ENCODE peak calls at places on chromosomes 4 and X, in seven cellular contexts. M is heart right ventricle; B is ascending aorta; X is HepG2; E is naive thymus-derived CD4-positive, alpha-beta T cell; N is pancreas; Z is heart left ventricle. W is an unnamed sample. For H3K36me3 and H3K4me1, the result is how much of the 10 kb centered on the place peaks cover.

GRCh38 chr4:93501946-93502345 is 326.6 kb upstream of the ATOH1 start:
- DNase-seq in X (no peak), B (no peak), Z (no peak), E (no peak), M (no peak), N (no peak), W (no peak)

GRCh38 chr4:15004701-15005301 is 2.5 kb downstream of the CPEB2 start:
- DNase-seq in X (peak), N (peak), B (peak), M (peak), E (peak), Z (peak), W (peak)

GRCh38 chr4:161577604-161578301 is 586.0 kb downstream of the FSTL5 start:
- DNase-seq in E (no peak), Z (no peak), N (no peak), B (no peak), M (no peak), X (no peak), W (no peak)

GRCh38 chr4:94826206-94826605 is 68.5 kb downstream of the BMPR1B start:
- DNase-seq in Z (no peak), E (no peak), B (no peak), M (no peak), N (no peak), X (no peak), W (no peak)

GRCh38 chrX:18410038-18410437 is 15.4 kb upstream of the CDKL5 start:
- DNase-seq in X (no peak), M (no peak), N (peak), Z (no peak), E (no peak), B (no peak), W (no peak)

GRCh38 chr4:154490589-154491340 is 834 bp downstream of the DCHS2 start:
- DNase-seq in E (no peak), Z (peak), N (no peak), M (peak), X (no peak), B (no peak), W (peak)

GRCh38 chr4:157076578-157076947 is 613 bp downstream of the GLRB start:
- DNase-seq in N (peak), X (no peak), E (no peak), M (no peak), Z (no peak), B (no peak), W (peak)

GRCh38 chr4:71367546-71367945 is 28.7 kb downstream of the SLC4A4 start:
- DNase-seq in M (no peak), B (no peak), E (no peak), X (no peak), N (no peak), Z (no peak), W (no peak)

GRCh38 chr4:889516-889915 is 42.6 kb downstream of the GAK start:
- DNase-seq in E (no peak), Z (no peak), X (no peak), B (no peak), N (no peak), M (no peak), W (no peak)

GRCh38 chr4:59062970-59063369 is 1952.8 kb upstream of the IGFBP7 start:
- DNase-seq in X (no peak), B (no peak), N (no peak), E (no peak), M (no peak), Z (no peak), W (no peak)

GRCh38 chrX:132612990-132613564 is 124.2 kb upstream of the MBNL3 start:
- DNase-seq in B (no peak), Z (peak), M (peak), N (peak), X (no peak), E (peak), W (no peak)

GRCh38 chrX:105645667-105646354 is 176.5 kb upstream of the NRK start:
- DNase-seq in M (no peak), B (no peak), E (no peak), Z (no peak), X (no peak), N (no peak), W (no peak)

GRCh38 chrX:46865281-46865680 is 28.4 kb downstream of the RP2 start:
- DNase-seq in B (no peak), M (no peak), N (no peak), Z (no peak), E (no peak), X (peak), W (no peak)

GRCh38 chrX:49915352-49916222 is 6.8 kb upstream of the CLCN5 start:
- DNase-seq in E (peak), Z (no peak), B (peak), M (no peak), X (peak), N (peak), W (no peak)

GRCh38 chrX:65522739-65523372 is 11.7 kb downstream of the LAS1L start:
- DNase-seq in X (no peak), E (no peak), Z (no peak), N (no peak), M (no peak), B (no peak), W (no peak)

GRCh38 chr4:152166567-152166966 is 369.3 kb downstream of the FBXW7 start:
- DNase-seq in X (no peak), Z (no peak), E (no peak), N (no peak), B (no peak), M (no peak), W (no peak)

GRCh38 chrX:95427389-95427788 is 1257.3 kb upstream of the DIAPH2 start:
- DNase-seq in Z (no peak), N (no peak), E (no peak), X (no peak), B (no peak), M (no peak), W (no peak)

GRCh38 chr4:175413561-175413960 is 398.5 kb downstream of the GPM6A start:
- DNase-seq in E (no peak), N (no peak), Z (no peak), B (no peak), X (no peak), M (no peak), W (no peak)

GRCh38 chrX:9980927-9981326 is 13.8 kb downstream of the CLDN34 start:
- DNase-seq in Z (no peak), E (no peak), X (no peak), M (no peak), B (no peak), N (no peak), W (no peak)

GRCh38 chr4:64935469-64936001 is 526.3 kb upstream of the TECRL start:
- DNase-seq in B (no peak), X (no peak), Z (no peak), N (no peak), E (no peak), M (no peak), W (no peak)

GRCh38 chr4:56259595-56259994 is 127.7 kb downstream of the AASDH start:
- DNase-seq in N (no peak), B (no peak), X (no peak), Z (no peak), M (no peak), E (no peak), W (no peak)

GRCh38 chrX:30570505-30570904 is 7.1 kb downstream of the TASL start:
- DNase-seq in B (no peak), N (no peak), X (peak), E (no peak), M (no peak), Z (no peak), W (no peak)

GRCh38 chr4:40201898-40202297 is 5.1 kb downstream of the RHOH start:
- DNase-seq in B (no peak), X (no peak), E (no peak), Z (no peak), N (no peak), M (no peak), W (no peak)

GRCh38 chrX:3295731-3296130 is 50.7 kb downstream of the MXRA5 start:
- DNase-seq in E (no peak), X (no peak), Z (no peak), B (no peak), N (no peak), M (no peak), W (no peak)

GRCh38 chrX:96438803-96439202 is 245.8 kb upstream of the DIAPH2 start:
- DNase-seq in B (no peak), Z (no peak), N (no peak), E (no peak), M (no peak), X (no peak), W (no peak)

GRCh38 chr4:85291226-85291625 is 183.7 kb upstream of the ARHGAP24 start:
- DNase-seq in X (no peak), E (no peak), Z (no peak), M (no peak), N (no peak), B (no peak), W (no peak)

GRCh38 chr4:138428611-138429010 is 186.5 kb upstream of the SLC7A11 start:
- DNase-seq in N (no peak), M (no peak), X (no peak), Z (no peak), B (no peak), E (no peak), W (no peak)

GRCh38 chrX:68084765-68085164 is 348.5 kb downstream of the OPHN1 start:
- DNase-seq in X (no peak), Z (no peak), B (no peak), N (no peak), M (no peak), E (no peak), W (peak)

GRCh38 chr4:78612398-78613005 is 60.9 kb downstream of the ANXA3 start:
- DNase-seq in E (no peak), Z (no peak), B (no peak), N (no peak), M (no peak), X (peak), W (no peak)

GRCh38 chr4:41432889-41433288 is 105.1 kb upstream of the LIMCH1 start:
- DNase-seq in N (no peak), Z (no peak), X (no peak), B (no peak), E (no peak), M (no peak), W (no peak)

GRCh38 chr4:123893746-123894095 is 497.1 kb downstream of the SPRY1 start:
- DNase-seq in B (no peak), M (no peak), Z (no peak), N (no peak), E (no peak), X (no peak), W (no peak)

GRCh38 chr4:10593130-10593529 is 91.4 kb downstream of the CLNK start:
- DNase-seq in N (no peak), B (no peak), M (no peak), X (no peak), Z (no peak), E (no peak), W (no peak)

GRCh38 chr4:4455199-4455865 is 68.4 kb downstream of the NSG1 start:
- DNase-seq in E (no peak), X (no peak), B (no peak), Z (no peak), N (no peak), M (no peak), W (no peak)

GRCh38 chrX:95612350-95612749 is 1072.3 kb upstream of the DIAPH2 start:
- DNase-seq in Z (no peak), M (no peak), N (no peak), E (no peak), B (no peak), X (no peak), W (no peak)

GRCh38 chrX:129577473-129577872 is 37.4 kb downstream of the OCRL start:
- DNase-seq in Z (no peak), B (peak), N (no peak), X (no peak), E (no peak), M (no peak), W (no peak)

GRCh38 chr4:149555146-149555545 is 260.5 kb downstream of the IQCM start:
- DNase-seq in B (no peak), M (no peak), N (no peak), X (no peak), E (no peak), Z (no peak), W (no peak)

GRCh38 chr4:126748736-126749135 is 884.0 kb upstream of the INTU start:
- DNase-seq in B (no peak), E (no peak), N (no peak), X (no peak), Z (no peak), M (no peak), W (no peak)

GRCh38 chr4:143721317-143721716 is 20.8 kb upstream of the FREM3 start:
- DNase-seq in M (no peak), E (no peak), N (no peak), B (no peak), X (no peak), Z (no peak), W (no peak)

GRCh38 chr4:4761128-4761991 is 98.1 kb upstream of the MSX1 start:
- DNase-seq in Z (no peak), N (no peak), E (no peak), M (no peak), B (no peak), X (peak), W (no peak)

GRCh38 chrX:138504254-138504653 is 207.3 kb downstream of the FGF13 start:
- DNase-seq in B (no peak), N (no peak), M (no peak), Z (no peak), X (no peak), E (no peak), W (no peak)
- H3K36me3 ChIP-seq in B (under half), N (under half), M (under half), Z (under half), X (under half), E (under half), W (under half)

DNA sequence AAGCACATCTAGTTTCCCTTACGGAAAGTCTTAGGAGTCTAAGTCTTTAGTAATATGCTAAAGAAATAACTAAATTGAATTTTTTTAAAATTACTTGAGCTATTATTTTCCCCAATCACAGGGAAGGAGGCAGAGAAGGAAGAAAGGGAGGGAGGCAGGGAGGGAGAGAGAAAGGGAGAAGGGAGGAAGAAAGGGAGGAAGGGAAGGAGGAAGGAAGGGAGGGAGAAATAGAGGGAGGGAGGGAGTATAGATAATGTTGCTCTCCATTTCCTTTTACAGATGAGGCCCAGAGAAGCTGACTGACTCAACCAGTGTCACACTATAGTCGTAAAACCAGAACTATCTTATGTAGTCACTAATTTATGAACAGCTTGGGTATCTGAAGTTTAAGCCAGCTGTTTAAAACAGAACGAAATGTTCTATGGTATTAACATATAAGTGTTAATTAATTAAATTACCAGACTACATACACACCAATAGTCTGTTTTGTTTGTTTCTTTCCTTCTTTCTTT is 14.6 kb downstream of the SH3RF1 start:
- DNase-seq in B (no peak), X (no peak), E (no peak), M (no peak), N (no peak), Z (no peak), W (no peak)
- H3K4me1 ChIP-seq in B (under half), X (half or more), E (under half), M (half or more), N (half or more), Z (under half), W (under half)

DNA sequence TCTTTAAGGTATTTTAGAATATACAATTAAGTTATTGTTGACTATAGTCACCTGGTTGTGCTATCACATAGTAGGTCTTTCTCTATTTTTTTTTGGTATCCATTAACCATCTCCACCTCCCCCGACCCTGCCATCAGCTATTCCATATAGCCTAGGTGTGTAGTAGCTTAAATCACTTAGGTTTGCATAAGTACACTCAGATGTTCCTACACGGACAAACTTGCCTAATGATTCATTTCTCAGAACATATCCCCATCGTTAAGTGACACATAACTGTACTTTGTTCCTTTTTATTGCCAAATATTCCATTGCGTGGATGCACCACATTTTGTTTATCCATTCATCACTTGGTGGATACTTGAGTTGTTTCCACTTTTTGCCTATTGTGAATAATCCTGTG is 67.9 kb downstream of the SLAIN2 start:
- DNase-seq in B (no peak), Z (no peak), M (no peak), E (no peak), X (no peak), N (no peak), W (no peak)
- H3K36me3 ChIP-seq in B (under half), Z (under half), M (under half), E (under half), X (under half), N (under half), W (under half)

DNA sequence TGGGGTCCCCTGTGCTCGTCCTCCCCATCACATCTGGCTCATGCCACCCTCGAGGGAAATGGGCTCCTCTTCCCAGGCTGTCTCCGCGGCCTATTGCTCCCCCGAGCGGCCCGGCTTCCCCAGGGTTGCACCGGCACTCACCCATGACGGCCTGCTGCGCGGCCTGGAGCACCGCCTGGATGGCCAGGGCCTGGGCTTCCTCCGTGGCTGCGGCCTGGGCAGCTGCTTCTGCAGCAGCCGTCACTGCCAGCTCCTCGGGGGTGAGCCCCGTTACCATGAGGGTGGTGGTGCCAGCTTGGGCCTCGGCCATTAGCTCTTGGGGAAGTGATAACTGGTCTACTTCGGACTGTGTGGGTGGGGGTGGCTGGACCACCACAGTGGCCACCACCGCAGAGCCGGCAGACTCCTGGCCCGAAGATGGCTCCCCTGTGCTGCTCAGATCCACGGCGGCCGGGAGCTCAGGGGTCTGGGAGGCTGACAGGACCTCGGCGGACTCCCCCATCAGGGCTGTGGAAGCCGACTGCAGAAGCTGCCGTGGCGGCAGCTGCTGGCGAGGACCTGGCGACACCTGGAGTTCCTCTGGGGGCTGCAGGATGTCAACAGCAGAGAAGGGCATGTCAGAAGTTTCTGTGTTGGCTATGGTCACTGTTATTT is 8.1 kb upstream of the RENBP start:
- DNase-seq in B (no peak), Z (no peak), X (no peak), M (no peak), E (no peak), N (no peak), W (peak)
- H3K4me1 ChIP-seq in B (under half), Z (under half), X (under half), M (under half), E (under half), N (under half), W (under half)

GRCh38 chr4:153472122-153473037 is 6.2 kb downstream of the TMEM131L start:
- DNase-seq in X (no peak), B (no peak), M (no peak), Z (no peak), E (no peak), N (no peak), W (no peak)
- H3K36me3 ChIP-seq in X (under half), B (under half), M (under half), Z (under half), E (under half), N (under half), W (under half)

GRCh38 chrX:103635436-103635835 is 6.7 kb downstream of the TCEAL1 start:
- DNase-seq in N (no peak), M (no peak), X (no peak), B (no peak), E (no peak), Z (no peak), W (no peak)
- H3K4me1 ChIP-seq in N (under half), M (under half), X (under half), B (under half), E (under half), Z (under half), W (under half)

GRCh38 chr4:68489338-68489737 is 42.1 kb downstream of the TMPRSS11E start:
- DNase-seq in N (no peak), X (no peak), E (no peak), B (no peak), M (no peak), Z (no peak), W (peak)
- H3K36me3 ChIP-seq in N (under half), X (under half), E (under half), B (under half), M (under half), Z (under half), W (under half)

GRCh38 chr4:25865586-25865985 is 2.8 kb upstream of the SEL1L3 start:
- DNase-seq in B (no peak), M (no peak), X (no peak), Z (no peak), N (peak), E (no peak), W (peak)
- H3K4me1 ChIP-seq in B (under half), M (under half), X (under half), Z (under half), N (under half), E (under half), W (under half)